ENCODE peak calls at places on chromosomes 7 and 10, in seven cellular contexts. W, H, X, D, O, I and Q are unnamed samples.

GRCh38 chr7:127792528-127793342 is 140.7 kb downstream of the SND1 start:
- DNase-seq in W (peak), H (no peak), X (no peak), D (peak), O (no peak), I (peak), Q (no peak)

GRCh38 chr10:116690356-116691078 is 51.8 kb downstream of the HSPA12A start:
- DNase-seq in W (no peak), H (no peak), X (no peak), D (no peak), O (no peak), I (peak), Q (no peak)

GRCh38 chr7:30726296-30727006 is 25.5 kb upstream of the INMT start:
- DNase-seq in W (peak), H (no peak), X (no peak), D (no peak), O (no peak), I (no peak), Q (no peak)

GRCh38 chr10:114631678-114632417 is 26.2 kb downstream of the ABLIM1 start:
- DNase-seq in W (no peak), H (no peak), X (no peak), D (no peak), O (no peak), I (peak), Q (no peak)

GRCh38 chr10:60704480-60704879 is 73.8 kb upstream of the CDK1 start:
- DNase-seq in W (no peak), H (no peak), X (no peak), D (no peak), O (no peak), I (no peak), Q (no peak)

GRCh38 chr10:119786117-119786769 is 60.4 kb downstream of the INPP5F start:
- DNase-seq in W (no peak), H (no peak), X (no peak), D (no peak), O (no peak), I (peak), Q (no peak)

GRCh38 chr7:144438759-144439158 is 35.3 kb upstream of the NOBOX start:
- DNase-seq in W (no peak), H (no peak), X (no peak), D (no peak), O (no peak), I (no peak), Q (no peak)

GRCh38 chr7:75652788-75653187 is 86.0 kb downstream of the HIP1 start:
- DNase-seq in W (no peak), H (no peak), X (no peak), D (no peak), O (no peak), I (no peak), Q (no peak)

GRCh38 chr7:41570766-41571165 is 132.1 kb downstream of the INHBA start:
- DNase-seq in W (no peak), H (no peak), X (no peak), D (no peak), O (no peak), I (no peak), Q (no peak)

GRCh38 chr7:32318300-32319018 is 171.7 kb downstream of the LSM5 start:
- DNase-seq in W (no peak), H (no peak), X (no peak), D (no peak), O (no peak), I (no peak), Q (no peak)

GRCh38 chr10:46096909-46097575 is 51.0 kb upstream of the MSMB start:
- DNase-seq in W (peak), H (no peak), X (peak), D (no peak), O (no peak), I (no peak), Q (no peak)

GRCh38 chr7:127892488-127893314 is 138.5 kb downstream of the LRRC4 start:
- DNase-seq in W (no peak), H (no peak), X (no peak), D (no peak), O (no peak), I (no peak), Q (no peak)

GRCh38 chr7:22872087-22872807 is 49.6 kb upstream of the TOMM7 start:
- DNase-seq in W (no peak), H (no peak), X (no peak), D (no peak), O (no peak), I (no peak), Q (no peak)

GRCh38 chr10:3897156-3897555 is 112.1 kb upstream of the KLF6 start:
- DNase-seq in W (no peak), H (no peak), X (no peak), D (peak), O (no peak), I (no peak), Q (no peak)

GRCh38 chr7:79292834-79293233 is 160.6 kb downstream of the MAGI2 start:
- DNase-seq in W (no peak), H (no peak), X (no peak), D (no peak), O (no peak), I (no peak), Q (no peak)

GRCh38 chr7:15703732-15704131 is 17.2 kb upstream of the MEOX2 start:
- DNase-seq in W (no peak), H (no peak), X (no peak), D (peak), O (no peak), I (no peak), Q (no peak)

GRCh38 chr7:40147371-40148246 is 12.8 kb downstream of the SUGCT start:
- DNase-seq in W (no peak), H (no peak), X (peak), D (no peak), O (no peak), I (no peak), Q (no peak)

GRCh38 chr7:20359397-20359963 is 28.8 kb downstream of the ITGB8 start:
- DNase-seq in W (no peak), H (no peak), X (no peak), D (no peak), O (no peak), I (no peak), Q (no peak)

GRCh38 chr7:158356454-158356853 is 231.2 kb downstream of the PTPRN2 start:
- DNase-seq in W (no peak), H (no peak), X (no peak), D (no peak), O (no peak), I (no peak), Q (no peak)

GRCh38 chr7:55223023-55223422 is 142.1 kb upstream of the LANCL2 start:
- DNase-seq in W (peak), H (no peak), X (no peak), D (no peak), O (no peak), I (no peak), Q (no peak)

GRCh38 chr10:110772454-110773025 is 99.2 kb upstream of the PDCD4 start:
- DNase-seq in W (peak), H (no peak), X (no peak), D (no peak), O (no peak), I (no peak), Q (no peak)

GRCh38 chr7:124671976-124672375 is 93.6 kb downstream of the GPR37 start:
- DNase-seq in W (no peak), H (no peak), X (no peak), D (peak), O (no peak), I (no peak), Q (no peak)

GRCh38 chr10:92087750-92088395 is 164.3 kb downstream of the BTAF1 start:
- DNase-seq in W (peak), H (peak), X (no peak), D (peak), O (no peak), I (peak), Q (peak)

GRCh38 chr7:29189743-29190201 is 4.8 kb upstream of the CHN2 start:
- DNase-seq in W (peak), H (peak), X (peak), D (peak), O (peak), I (peak), Q (no peak)

GRCh38 chr7:107070710-107071109 is 26.2 kb downstream of the PRKAR2B start:
- DNase-seq in W (no peak), H (no peak), X (no peak), D (no peak), O (no peak), I (no peak), Q (no peak)

GRCh38 chr10:88227342-88228018 is 355.6 kb downstream of the RNLS start:
- DNase-seq in W (no peak), H (no peak), X (no peak), D (no peak), O (no peak), I (no peak), Q (no peak)